ENCODE peak calls at places on chromosome 16, in five cellular contexts. L, R, V, K and H are unnamed samples.
A peak's percentile ranks its signal among the peaks of the same experiment; 100 is the strongest.

GRCh38 chr16:54783226-54783625 is 147.4 kb upstream of the IRX5 start:
- DNase-seq in L (no peak), R (no peak), V (no peak), K (no peak), H (no peak)

GRCh38 chr16:30740364-30741251 is 7.6 kb upstream of the PHKG2 start:
- DNase-seq in L (peak; percentile 92), R (peak; percentile 80), V (peak; percentile 95), K (peak; percentile 88), H (peak; percentile 97)

GRCh38 chr16:30658731-30659506 is 688 bp downstream of the FBRS start:
- DNase-seq in L (peak; percentile 94), R (peak; percentile 96), V (peak; percentile 73), K (peak; percentile 91), H (no peak)

GRCh38 chr16:14364386-14365199 is 265.5 kb downstream of the PARN start:
- DNase-seq in L (no peak), R (peak; percentile 96), V (peak; percentile 35), K (no peak), H (peak; percentile 87)

GRCh38 chr16:72939247-72939646 is 108.7 kb downstream of the ZFHX3 start:
- DNase-seq in L (peak; percentile 79), R (peak; percentile 42), V (no peak), K (no peak), H (no peak)

GRCh38 chr16:15897386-15897785 is 9.0 kb upstream of the CEP20 start:
- DNase-seq in L (no peak), R (no peak), V (no peak), K (no peak), H (no peak)

GRCh38 chr16:23597003-23597756 is 1.1 kb upstream of the NDUFAB1 start:
- DNase-seq in L (peak; percentile 29), R (no peak), V (no peak), K (no peak), H (no peak)

GRCh38 chr16:12613992-12614661 is 189.6 kb downstream of the CPPED1 start:
- DNase-seq in L (no peak), R (no peak), V (no peak), K (no peak), H (no peak)

GRCh38 chr16:22313141-22313781 is 16.1 kb downstream of the POLR3E start:
- DNase-seq in L (no peak), R (no peak), V (peak; percentile 10), K (no peak), H (no peak)

GRCh38 chr16:10622036-10622921 is 41.9 kb upstream of the EMP2 start:
- DNase-seq in L (no peak), R (no peak), V (no peak), K (no peak), H (no peak)

GRCh38 chr16:4750896-4751295 is 16.1 kb downstream of the ZNF500 start:
- DNase-seq in L (no peak), R (no peak), V (no peak), K (no peak), H (no peak)

GRCh38 chr16:67645397-67646121 is 615 bp downstream of the CARMIL2 start:
- DNase-seq in L (no peak), R (no peak), V (no peak), K (no peak), H (no peak)

GRCh38 chr16:11596572-11597226 is 10.0 kb upstream of the LITAF start:
- DNase-seq in L (no peak), R (no peak), V (no peak), K (no peak), H (no peak)

GRCh38 chr16:78642621-78643285 is 543.3 kb downstream of the WWOX start:
- DNase-seq in L (no peak), R (no peak), V (no peak), K (no peak), H (no peak)

GRCh38 chr16:21599994-21600773 is 807 bp downstream of the METTL9 start:
- DNase-seq in L (no peak), R (peak; percentile 50), V (no peak), K (peak; percentile 87), H (no peak)

GRCh38 chr16:30095166-30096078 is 591 bp downstream of the YPEL3 start:
- DNase-seq in L (no peak), R (no peak), V (no peak), K (peak; percentile 78), H (no peak)

GRCh38 chr16:23286131-23286532 is 16.0 kb upstream of the SCNN1B start:
- DNase-seq in L (no peak), R (peak; percentile 75), V (no peak), K (no peak), H (no peak)

GRCh38 chr16:53159781-53160436 is 105.1 kb downstream of the CHD9 start:
- DNase-seq in L (no peak), R (peak; percentile 48), V (no peak), K (no peak), H (no peak)

GRCh38 chr16:72769876-72770275 is 278.1 kb downstream of the ZFHX3 start:
- DNase-seq in L (no peak), R (no peak), V (no peak), K (no peak), H (no peak)

GRCh38 chr16:51181495-51181795 is 30.4 kb upstream of the SALL1 start:
- DNase-seq in L (no peak), R (peak; percentile 62), V (no peak), K (no peak), H (no peak)

GRCh38 chr16:56513972-56514371 is 5.9 kb downstream of the BBS2 start:
- DNase-seq in L (no peak), R (peak; percentile 61), V (peak; percentile 48), K (no peak), H (no peak)

GRCh38 chr16:77273-77806 is 685 bp upstream of the MPG start:
- DNase-seq in L (peak; percentile 84), R (peak; percentile 58), V (peak; percentile 39), K (peak; percentile 90), H (no peak)

GRCh38 chr16:53905028-53905427 is 201.1 kb downstream of the FTO start:
- DNase-seq in L (no peak), R (no peak), V (no peak), K (no peak), H (no peak)

GRCh38 chr16:71762186-71762585 is 37.7 kb upstream of the PHLPP2 start:
- DNase-seq in L (no peak), R (peak; percentile 37), V (no peak), K (no peak), H (no peak)

GRCh38 chr16:90077757-90078593 is 844 bp upstream of the PRDM7 start:
- DNase-seq in L (no peak), R (peak; percentile 42), V (no peak), K (no peak), H (no peak)

GRCh38 chr16:30535106-30535776 is 583 bp upstream of the ZNF747 start:
- DNase-seq in L (no peak), R (peak; percentile 18), V (no peak), K (no peak), H (no peak)

GRCh38 chr16:70711211-70711978 is 25.5 kb upstream of the MTSS2 start:
- DNase-seq in L (no peak), R (no peak), V (no peak), K (no peak), H (no peak)

GRCh38 chr16:74499114-74499513 is 77.8 kb upstream of the CLEC18B start:
- DNase-seq in L (no peak), R (no peak), V (no peak), K (no peak), H (no peak)

GRCh38 chr16:15854906-15855703 is 1.7 kb downstream of the MYH11 start:
- DNase-seq in L (peak; percentile 86), R (no peak), V (no peak), K (no peak), H (no peak)

GRCh38 chr16:23119570-23119969 is 29.7 kb downstream of the USP31 start:
- DNase-seq in L (no peak), R (peak; percentile 40), V (no peak), K (no peak), H (no peak)

GRCh38 chr16:73389075-73389474 is 341.1 kb upstream of the ZFHX3 start:
- DNase-seq in L (no peak), R (no peak), V (no peak), K (no peak), H (no peak)

DNA sequence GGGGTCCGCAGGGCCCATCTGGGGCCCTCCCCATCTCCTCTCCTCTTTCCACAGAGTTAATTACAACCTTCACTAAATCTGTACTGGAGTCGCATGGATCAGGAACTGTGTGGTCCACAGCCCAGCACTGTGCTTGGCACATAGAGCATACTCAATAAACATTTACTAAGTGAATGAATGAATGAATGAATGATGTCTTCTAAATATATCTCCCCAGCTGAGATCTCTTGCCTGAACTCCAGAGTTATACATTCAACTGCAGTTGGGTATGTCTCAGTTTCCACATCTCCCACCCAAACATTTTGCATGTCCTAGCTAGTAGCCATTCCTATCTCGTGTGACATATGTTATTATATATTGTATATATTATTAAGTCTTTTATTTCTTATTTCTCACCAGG is 28.7 kb upstream of the IL21R start:
- DNase-seq in L (no peak), R (no peak), V (no peak), K (no peak), H (no peak)
- H3K27ac ChIP-seq in L (no peak overlapping the region), R (no peak overlapping the region), V (no peak overlapping the region), K (no peak overlapping the region), H (no peak overlapping the region)

GRCh38 chr16:48865511-48865910 is 255.5 kb upstream of the N4BP1 start:
- DNase-seq in L (no peak), R (no peak), V (no peak), K (no peak), H (no peak)

GRCh38 chr16:48864055-48864454 is 254.1 kb upstream of the N4BP1 start:
- DNase-seq in L (no peak), R (no peak), V (no peak), K (no peak), H (no peak)

GRCh38 chr16:48860341-48860740 is 250.4 kb upstream of the N4BP1 start:
- DNase-seq in L (no peak), R (no peak), V (no peak), K (no peak), H (no peak)

DNA sequence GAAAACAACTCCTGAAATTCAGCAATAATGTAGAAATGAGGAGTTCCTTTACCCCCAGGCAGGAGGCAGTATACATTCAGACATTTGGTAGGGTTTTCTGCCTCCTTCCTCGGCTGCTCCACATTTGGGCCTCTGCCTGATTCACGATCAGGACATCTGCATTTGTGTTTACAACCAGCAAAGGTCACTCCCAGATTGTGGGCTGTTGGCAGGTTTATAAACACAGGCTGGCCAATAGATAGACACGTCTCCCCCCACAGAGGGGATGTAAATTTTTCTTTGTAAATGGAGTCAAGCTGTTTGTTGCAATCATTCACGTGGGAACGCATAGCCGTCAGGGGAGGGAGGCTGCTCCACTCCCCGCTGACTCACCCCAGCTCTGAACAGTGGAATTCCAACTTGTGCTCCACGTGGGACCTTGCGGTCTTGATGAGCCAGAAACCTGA is 252.1 kb upstream of the N4BP1 start:
- DNase-seq in L (no peak), R (peak; percentile 7), V (no peak), K (no peak), H (no peak)
- TF ChIP-seq CTCF in L (peak; percentile 15), R (no peak), V (no peak), K (no peak), H (no peak)

GRCh38 chr16:66359811-66360608 is 6.5 kb upstream of the CDH5 start:
- DNase-seq in L (no peak), R (no peak), V (no peak), K (no peak), H (no peak)
- H3K27ac ChIP-seq in L (peak overlapping the region; percentile 55), R (no peak overlapping the region), V (peak overlapping the region; percentile 17), K (peak overlapping the region; percentile 74), H (peak overlapping the region; percentile 54)

DNA sequence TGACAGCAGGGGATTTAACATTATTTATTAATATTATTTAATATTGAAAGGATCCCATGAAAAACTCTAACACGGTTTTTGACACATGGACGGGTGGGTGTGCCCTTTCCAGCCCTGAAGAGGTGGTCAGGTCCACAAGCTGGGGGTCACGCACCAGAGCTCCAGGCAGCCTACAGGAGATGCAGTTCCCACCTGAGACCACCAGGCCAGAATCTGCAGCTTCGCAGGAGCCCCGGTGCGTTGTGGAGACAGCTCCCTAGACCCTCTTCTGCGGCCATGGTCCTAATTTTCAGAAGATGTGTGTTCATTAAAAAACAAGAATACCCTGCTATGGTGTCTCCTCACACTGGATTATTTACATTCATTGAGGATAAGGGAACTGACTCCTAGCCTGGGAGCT is 331.1 kb downstream of the C16orf95 start:
- DNase-seq in L (no peak), R (no peak), V (no peak), K (no peak), H (peak; percentile 21)
- TF ChIP-seq CTCF in L (no peak), R (no peak), V (no peak), K (no peak), H (no peak)